ENCODE peak calls at places on chromosomes 4 and X, in nine cellular contexts. I, M, S, J, Q, G, H, P and C are unnamed samples.

GRCh38 chr4:20260821-20261220 is 9.1 kb downstream of the SLIT2 start:
- DNase-seq in I (no peak), M (no peak), S (no peak), J (no peak), Q (no peak), G (no peak), H (no peak), P (no peak), C (no peak)

GRCh38 chr4:107647591-107647990 is 72.4 kb downstream of the PAPSS1 start:
- DNase-seq in I (no peak), M (no peak), S (no peak), J (no peak), Q (no peak), G (no peak), H (no peak), P (no peak), C (no peak)

GRCh38 chr4:88758264-88758663 is 60.6 kb upstream of the NAP1L5 start:
- DNase-seq in I (no peak), M (no peak), S (no peak), J (no peak), Q (no peak), G (no peak), H (no peak), P (peak; percentile 6), C (no peak)

GRCh38 chr4:41580007-41580406 is 42.0 kb downstream of the LIMCH1 start:
- DNase-seq in I (no peak), M (no peak), S (no peak), J (no peak), Q (no peak), G (no peak), H (no peak), P (no peak), C (no peak)

GRCh38 chr4:7712021-7712420 is 227.6 kb downstream of the AFAP1 start:
- DNase-seq in I (no peak), M (no peak), S (no peak), J (no peak), Q (no peak), G (no peak), H (no peak), P (no peak), C (no peak)

GRCh38 chrX:31609130-31609529 is 537.3 kb upstream of the FTHL17 start:
- DNase-seq in I (no peak), M (no peak), S (no peak), J (peak; percentile 32), Q (no peak), G (no peak), H (no peak), P (peak; percentile 1), C (no peak)

GRCh38 chrX:78092296-78092695 is 11.8 kb upstream of the PGK1 start:
- DNase-seq in I (no peak), M (no peak), S (no peak), J (peak; percentile 70), Q (no peak), G (no peak), H (no peak), P (peak; percentile 57), C (no peak)

GRCh38 chr4:112329672-112330372 is 32.7 kb downstream of the ALPK1 start:
- DNase-seq in I (no peak), M (no peak), S (no peak), J (no peak), Q (no peak), G (no peak), H (no peak), P (no peak), C (no peak)

GRCh38 chrX:116272328-116272727 is 101.8 kb downstream of the AGTR2 start:
- DNase-seq in I (no peak), M (peak; percentile 15), S (no peak), J (peak; percentile 93), Q (no peak), G (no peak), H (no peak), P (peak; percentile 90), C (no peak)

GRCh38 chrX:3717742-3718420 is 4.4 kb upstream of the PRKX start:
- DNase-seq in I (no peak), M (no peak), S (no peak), J (peak; percentile 50), Q (no peak), G (no peak), H (no peak), P (peak; percentile 12), C (no peak)

GRCh38 chr4:41734366-41734765 is 14.2 kb downstream of the PHOX2B start:
- DNase-seq in I (no peak), M (no peak), S (no peak), J (no peak), Q (no peak), G (no peak), H (no peak), P (peak; percentile 62), C (no peak)

GRCh38 chr4:140018931-140019618 is 134.9 kb downstream of the MAML3 start:
- DNase-seq in I (no peak), M (no peak), S (no peak), J (no peak), Q (no peak), G (no peak), H (no peak), P (peak; percentile 87), C (no peak)

GRCh38 chrX:69285881-69286545 is 120.8 kb upstream of the PJA1 start:
- DNase-seq in I (peak; percentile 66), M (peak; percentile 64), S (peak; percentile 67), J (no peak), Q (peak; percentile 56), G (peak; percentile 78), H (peak; percentile 44), P (peak; percentile 57), C (peak; percentile 55)

GRCh38 chr4:99411041-99411440 is 24.1 kb downstream of the ADH7 start:
- DNase-seq in I (no peak), M (no peak), S (no peak), J (no peak), Q (no peak), G (no peak), H (no peak), P (no peak), C (no peak)

GRCh38 chr4:37976513-37976912 is 16.3 kb downstream of the PTTG2 start:
- DNase-seq in I (no peak), M (no peak), S (no peak), J (no peak), Q (no peak), G (no peak), H (no peak), P (no peak), C (no peak)

GRCh38 chr4:74627093-74627492 is 167.2 kb downstream of the BTC start:
- DNase-seq in I (no peak), M (no peak), S (no peak), J (no peak), Q (no peak), G (no peak), H (no peak), P (no peak), C (no peak)

GRCh38 chr4:74625981-74626380 is 168.3 kb downstream of the BTC start:
- DNase-seq in I (no peak), M (no peak), S (no peak), J (no peak), Q (no peak), G (no peak), H (no peak), P (no peak), C (no peak)

GRCh38 chr4:74621616-74622015 is 172.7 kb downstream of the BTC start:
- DNase-seq in I (no peak), M (no peak), S (no peak), J (no peak), Q (no peak), G (no peak), H (no peak), P (peak; percentile 58), C (no peak)

GRCh38 chr4:74623041-74623440 is 171.3 kb downstream of the BTC start:
- DNase-seq in I (no peak), M (peak; percentile 16), S (no peak), J (no peak), Q (peak; percentile 8), G (no peak), H (peak; percentile 25), P (peak; percentile 77), C (no peak)

DNA sequence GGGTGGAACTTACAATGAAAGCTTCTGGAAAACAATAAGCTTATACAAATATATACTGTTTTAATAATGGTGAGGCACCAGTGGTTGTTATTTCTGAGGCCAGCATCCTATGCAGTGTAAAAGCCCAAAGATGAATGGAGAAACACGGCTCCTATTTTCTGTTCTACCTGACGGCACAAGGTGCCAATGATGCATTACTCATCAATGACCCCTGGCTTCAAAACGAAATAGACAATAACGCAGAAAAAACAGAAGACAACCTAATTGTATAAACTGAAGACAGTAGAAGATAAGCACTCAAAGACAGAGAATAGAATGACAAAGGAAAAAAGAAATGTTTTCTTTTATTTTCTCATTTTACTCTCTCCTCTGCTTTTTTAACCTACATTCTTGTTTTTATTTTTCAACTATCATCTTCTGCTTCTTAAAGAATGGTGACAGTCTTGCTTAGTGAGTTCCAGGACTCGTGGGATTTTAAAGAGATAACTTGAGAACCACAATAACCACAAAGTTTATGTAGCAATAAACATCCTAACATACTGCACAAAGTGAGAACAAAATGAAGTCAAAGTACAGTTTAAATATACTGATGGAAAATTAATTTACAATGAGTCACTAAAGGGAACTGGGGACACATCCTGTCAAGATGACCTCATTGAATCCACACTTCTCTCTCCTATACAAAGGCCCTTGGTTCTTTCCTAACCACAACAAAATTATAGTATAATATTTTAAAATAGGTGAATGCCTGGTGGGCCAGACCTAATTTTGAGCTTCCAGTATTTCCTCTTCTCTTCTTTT is 169.8 kb downstream of the BTC start:
- DNase-seq in I (no peak), M (no peak), S (no peak), J (no peak), Q (no peak), G (no peak), H (no peak), P (peak; percentile 91), C (no peak)
- H3K27ac ChIP-seq in I (no peak overlapping the region), M (peak overlapping the region; percentile 17), S (no peak overlapping the region), J (peak overlapping the region; percentile 68), Q (no peak overlapping the region), G (no peak overlapping the region), H (no peak overlapping the region), P (peak overlapping the region; percentile 100), C (no peak overlapping the region)

GRCh38 chr4:94428884-94429283 is 22.9 kb upstream of the PDLIM5 start:
- DNase-seq in I (no peak), M (no peak), S (no peak), J (no peak), Q (no peak), G (no peak), H (no peak), P (no peak), C (no peak)
- H3K27ac ChIP-seq in I (no peak overlapping the region), M (no peak overlapping the region), S (no peak overlapping the region), J (no peak overlapping the region), Q (no peak overlapping the region), G (peak overlapping the region; percentile 81), H (no peak overlapping the region), P (peak overlapping the region; percentile 2), C (no peak overlapping the region)

DNA sequence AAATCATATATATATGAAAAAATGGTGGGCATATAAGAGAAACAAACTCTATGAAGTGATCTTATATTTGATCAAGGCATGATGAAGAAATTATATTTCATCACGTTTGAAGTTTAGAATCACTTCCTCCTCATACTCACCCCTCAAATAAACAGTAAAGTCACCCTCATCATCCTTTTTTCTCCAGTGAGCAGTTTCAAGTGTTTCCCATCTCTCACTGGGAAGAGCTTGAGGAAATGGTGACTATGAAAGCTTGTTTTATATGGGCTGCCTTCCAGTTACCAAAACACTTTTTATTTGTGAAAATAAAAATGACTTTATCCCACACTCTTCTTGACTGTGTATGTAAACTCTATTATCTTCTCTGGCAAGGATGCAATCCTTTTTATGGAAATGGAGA is 16.8 kb downstream of the PDLIM3 start:
- DNase-seq in I (no peak), M (no peak), S (no peak), J (no peak), Q (no peak), G (no peak), H (no peak), P (no peak), C (no peak)
- H3K27ac ChIP-seq in I (no peak overlapping the region), M (no peak overlapping the region), S (no peak overlapping the region), J (no peak overlapping the region), Q (no peak overlapping the region), G (peak overlapping the region; percentile 80), H (no peak overlapping the region), P (no peak overlapping the region), C (no peak overlapping the region)

GRCh38 chrX:104370089-104370488 is 115.4 kb upstream of the ESX1 start:
- DNase-seq in I (no peak), M (no peak), S (no peak), J (peak; percentile 23), Q (no peak), G (no peak), H (no peak), P (peak; percentile 85), C (no peak)
- H3K27ac ChIP-seq in I (no peak overlapping the region), M (no peak overlapping the region), S (no peak overlapping the region), J (no peak overlapping the region), Q (no peak overlapping the region), G (no peak overlapping the region), H (no peak overlapping the region), P (no peak overlapping the region), C (no peak overlapping the region)